ENCODE peak calls at places on chromosomes 2 and 18, in six cellular contexts. K is stimulated activated CD4-positive, alpha-beta T cell treated with anti-CD3 and anti-CD28 coated beads, TNF-alpha, amount 100 ng/mL, for 1 hour; A is T-helper 1 cell; V is NCI-H748 treated with DMSO at 0.1 percent for 48 hours; B is Right ventricle myocardium superior; C is hypothalamus. Y is an unnamed sample.
A peak's percentile ranks its signal among the peaks of the same experiment; 100 is the strongest.

GRCh38 chr2:53475320-53475719 is 292.3 kb upstream of the CHAC2 start:
- DNase-seq in K (no peak), A (no peak), V (no peak), B (no peak), C (no peak), Y (no peak)

GRCh38 chr2:45821558-45822271 is 170.2 kb downstream of the PRKCE start:
- DNase-seq in K (no peak), A (no peak), V (peak; percentile 35), B (no peak), C (no peak), Y (no peak)

GRCh38 chr2:108607706-108608301 is 73.5 kb downstream of the LIMS1 start:
- DNase-seq in K (no peak), A (peak; percentile 31), V (peak; percentile 14), B (peak; percentile 62), C (no peak), Y (no peak)

GRCh38 chr2:118310878-118311442 is 222.7 kb downstream of the INSIG2 start:
- DNase-seq in K (no peak), A (no peak), V (no peak), B (no peak), C (no peak), Y (no peak)

GRCh38 chr2:43155842-43156511 is 70.4 kb downstream of the ZFP36L2 start:
- DNase-seq in K (no peak), A (no peak), V (no peak), B (no peak), C (no peak), Y (no peak)

GRCh38 chr2:160613466-160614153 is 120.0 kb upstream of the RBMS1 start:
- DNase-seq in K (no peak), A (no peak), V (no peak), B (no peak), C (no peak), Y (no peak)

GRCh38 chr18:51051105-51051712 is 21.2 kb downstream of the SMAD4 start:
- DNase-seq in K (no peak), A (no peak), V (peak; percentile 20), B (no peak), C (no peak), Y (peak; percentile 35)

GRCh38 chr18:39523281-39523680 is 1957.7 kb upstream of the CELF4 start:
- DNase-seq in K (no peak), A (no peak), V (no peak), B (no peak), C (no peak), Y (no peak)

GRCh38 chr2:94875064-94875819 is 4.0 kb downstream of the TEKT4 start:
- DNase-seq in K (no peak), A (no peak), V (no peak), B (no peak), C (no peak), Y (no peak)

GRCh38 chr2:175815537-175815936 is 186.5 kb downstream of the LNPK start:
- DNase-seq in K (no peak), A (no peak), V (no peak), B (no peak), C (no peak), Y (no peak)

GRCh38 chr2:37650548-37651101 is 20.8 kb downstream of the CDC42EP3 start:
- DNase-seq in K (no peak), A (no peak), V (no peak), B (no peak), C (no peak), Y (no peak)

GRCh38 chr2:168517801-168518200 is 61.7 kb downstream of the CERS6 start:
- DNase-seq in K (no peak), A (no peak), V (no peak), B (no peak), C (no peak), Y (no peak)

GRCh38 chr2:165452327-165452726 is 17.2 kb upstream of the CSRNP3 start:
- DNase-seq in K (no peak), A (no peak), V (no peak), B (no peak), C (no peak), Y (no peak)

GRCh38 chr18:75531851-75532241 is 104.3 kb upstream of the SMIM21 start:
- DNase-seq in K (no peak), A (no peak), V (no peak), B (no peak), C (no peak), Y (no peak)

GRCh38 chr2:205637779-205638503 is 44.4 kb upstream of the NRP2 start:
- DNase-seq in K (no peak), A (no peak), V (no peak), B (no peak), C (no peak), Y (no peak)

GRCh38 chr2:108877506-108877905 is 90.9 kb downstream of the CCDC138 start:
- DNase-seq in K (no peak), A (no peak), V (no peak), B (no peak), C (no peak), Y (no peak)

GRCh38 chr2:219119422-219120043 is 41.1 kb downstream of the NHEJ1 start:
- DNase-seq in K (peak; percentile 43), A (no peak), V (peak; percentile 41), B (peak; percentile 59), C (peak; percentile 4), Y (peak; percentile 25)

GRCh38 chr18:44041553-44042418 is 638.9 kb upstream of the SETBP1 start:
- DNase-seq in K (no peak), A (no peak), V (no peak), B (no peak), C (no peak), Y (peak; percentile 4)

GRCh38 chr18:56789004-56789888 is 138.1 kb downstream of the WDR7 start:
- DNase-seq in K (no peak), A (no peak), V (no peak), B (no peak), C (no peak), Y (peak; percentile 11)

GRCh38 chr2:36376992-36377738 is 21.6 kb downstream of the CRIM1 start:
- DNase-seq in K (no peak), A (no peak), V (no peak), B (no peak), C (no peak), Y (no peak)

GRCh38 chr2:47916437-47916836 is 10.1 kb upstream of the FBXO11 start:
- DNase-seq in K (no peak), A (no peak), V (no peak), B (no peak), C (no peak), Y (no peak)

GRCh38 chr2:221100467-221101089 is 471.5 kb downstream of the EPHA4 start:
- DNase-seq in K (no peak), A (no peak), V (no peak), B (no peak), C (no peak), Y (no peak)

GRCh38 chr2:104432972-104433371 is 420.9 kb upstream of the POU3F3 start:
- DNase-seq in K (no peak), A (no peak), V (no peak), B (no peak), C (no peak), Y (no peak)

GRCh38 chr2:190698895-190699294 is 50.0 kb downstream of the NAB1 start:
- DNase-seq in K (no peak), A (no peak), V (no peak), B (no peak), C (no peak), Y (no peak)

GRCh38 chr2:188202777-188203176 is 88.9 kb upstream of the GULP1 start:
- DNase-seq in K (no peak), A (no peak), V (no peak), B (no peak), C (no peak), Y (no peak)

GRCh38 chr2:85503168-85503610 is 35.8 kb upstream of the MAT2A start:
- DNase-seq in K (no peak), A (no peak), V (no peak), B (no peak), C (no peak), Y (no peak)

GRCh38 chr2:205060269-205060668 is 515.0 kb downstream of the PARD3B start:
- DNase-seq in K (no peak), A (no peak), V (no peak), B (no peak), C (no peak), Y (no peak)

GRCh38 chr2:128577141-128577930 is 258.7 kb upstream of the HS6ST1 start:
- DNase-seq in K (no peak), A (no peak), V (no peak), B (no peak), C (no peak), Y (no peak)

GRCh38 chr2:795245-796041 is 118.2 kb upstream of the TMEM18 start:
- DNase-seq in K (no peak), A (no peak), V (no peak), B (no peak), C (no peak), Y (no peak)

GRCh38 chr18:62784966-62785413 is 69.6 kb downstream of the PHLPP1 start:
- DNase-seq in K (no peak), A (no peak), V (peak; percentile 41), B (no peak), C (no peak), Y (peak; percentile 55)

GRCh38 chr2:6924101-6924917 is 7.1 kb downstream of the RNF144A start:
- DNase-seq in K (no peak), A (no peak), V (no peak), B (no peak), C (no peak), Y (no peak)

GRCh38 chr18:58554404-58554803 is 74.5 kb downstream of the ALPK2 start:
- DNase-seq in K (no peak), A (no peak), V (no peak), B (no peak), C (no peak), Y (no peak)

Y was measured in NCI-H2227 treated with DMSO at 0.1 percent for 48 hours.